ENCODE peak calls at places on chromosomes 6 and 20, in ten cellular contexts. M is cardiac fibroblast, G is testis, K is psoas muscle, Y is nephron progenitor cell, I is left ventricle myocardium inferior, Q is heart right ventricle, O is foreskin fibroblast, H is OCI-LY7, N is astrocyte of the spinal cord. D is an unnamed sample.

GRCh38 chr6:4067673-4068072 is 11.3 kb downstream of the FAM217A start:
- DNase-seq in Y (no peak), N (no peak), I (no peak), K (no peak), Q (no peak), O (no peak), G (no peak), M (no peak), H (no peak), D (no peak)

GRCh38 chr6:80179691-80180090 is 73.2 kb downstream of the BCKDHB start:
- DNase-seq in K (no peak), Y (no peak), I (no peak), O (peak), Q (no peak), H (no peak), G (no peak), N (no peak), M (no peak), D (no peak)

GRCh38 chr6:170480045-170480714 is 72.9 kb downstream of the PSMB1 start:
- DNase-seq in O (peak), Q (no peak), N (peak), K (no peak), H (no peak), G (peak), Y (no peak), M (peak), I (peak), D (no peak)

GRCh38 chr20:53693265-53693871 is 99.7 kb upstream of the ZNF217 start:
- DNase-seq in H (no peak), I (no peak), O (no peak), N (no peak), G (no peak), K (no peak), Y (no peak), Q (no peak), M (no peak), D (no peak)

GRCh38 chr20:61581825-61582188 is 329.7 kb downstream of the CDH4 start:
- DNase-seq in Y (no peak), K (no peak), N (no peak), I (no peak), Q (no peak), H (no peak), M (no peak), G (no peak), O (no peak), D (no peak)

GRCh38 chr6:122709922-122710512 is 69.5 kb upstream of the FABP7 start:
- DNase-seq in H (no peak), Q (no peak), M (no peak), G (no peak), I (no peak), N (no peak), Y (no peak), K (no peak), O (no peak), D (peak)

GRCh38 chr6:25612666-25613065 is 39.3 kb upstream of the SCGN start:
- DNase-seq in K (no peak), G (no peak), Y (no peak), N (no peak), O (no peak), Q (no peak), M (no peak), I (no peak), H (no peak), D (no peak)

GRCh38 chr6:79869184-79869583 is 78.2 kb downstream of the ELOVL4 start:
- DNase-seq in G (peak), Q (no peak), N (no peak), Y (no peak), K (no peak), O (no peak), H (no peak), M (no peak), I (no peak), D (no peak)

GRCh38 chr20:38728911-38729642 is 4.8 kb downstream of the SLC32A1 start:
- DNase-seq in O (no peak), Q (no peak), N (no peak), Y (peak), I (no peak), M (no peak), H (no peak), G (no peak), K (no peak), D (peak)

GRCh38 chr6:118277631-118278030 is 270.5 kb upstream of the PLN start:
- DNase-seq in H (no peak), Y (no peak), N (no peak), Q (no peak), M (no peak), O (no peak), I (no peak), G (no peak), K (no peak), D (no peak)

GRCh38 chr20:49983848-49984408 is 1.1 kb downstream of the SNAI1 start:
- DNase-seq in I (peak), Y (no peak), H (no peak), O (no peak), Q (peak), K (no peak), G (peak), M (peak), N (peak), D (no peak)

GRCh38 chr6:113420290-113420689 is 436.9 kb upstream of the MARCKS start:
- DNase-seq in H (no peak), I (no peak), N (no peak), G (no peak), Q (no peak), K (no peak), M (no peak), Y (no peak), O (no peak), D (no peak)

GRCh38 chr6:148379966-148380653 is 37.5 kb downstream of the SASH1 start:
- DNase-seq in M (no peak), O (no peak), Q (no peak), Y (no peak), N (peak), K (peak), G (no peak), H (no peak), I (no peak), D (no peak)

GRCh38 chr20:61980647-61981583 is 84.8 kb downstream of the TAF4 start:
- DNase-seq in Y (peak), O (peak), M (peak), I (peak), N (peak), Q (peak), G (peak), H (peak), K (no peak), D (no peak)

GRCh38 chr6:158445426-158446085 is 114.3 kb upstream of the TMEM181 start:
- DNase-seq in K (no peak), N (peak), I (no peak), Q (no peak), O (no peak), G (no peak), H (no peak), Y (no peak), M (no peak), D (no peak)

GRCh38 chr6:9140861-9141534 is 705.7 kb upstream of the SLC35B3 start:
- DNase-seq in H (no peak), Q (no peak), G (no peak), O (peak), Y (no peak), I (no peak), M (peak), K (no peak), N (peak), D (no peak)

GRCh38 chr20:45905505-45906079 is 6.4 kb downstream of the PLTP start:
- DNase-seq in G (no peak), Q (no peak), M (no peak), K (no peak), H (no peak), N (peak), O (no peak), Y (no peak), I (no peak), D (no peak)

GRCh38 chr6:100392423-100392822 is 72.3 kb downstream of the SIM1 start:
- DNase-seq in H (no peak), O (no peak), Y (no peak), M (no peak), Q (no peak), N (no peak), K (no peak), I (no peak), G (no peak), D (no peak)

GRCh38 chr6:158611600-158612041 is 32.9 kb downstream of the DYNLT1 start:
- DNase-seq in Y (no peak), N (no peak), O (no peak), K (no peak), G (peak), Q (no peak), H (no peak), I (no peak), M (no peak), D (no peak)

GRCh38 chr20:3420211-3420707 is 12.8 kb upstream of the DNAAF9 start:
- DNase-seq in N (peak), M (peak), H (no peak), O (peak), I (peak), K (peak), Q (no peak), G (peak), Y (no peak), D (peak)

GRCh38 chr6:116314878-116315277 is 35.1 kb upstream of the TSPYL1 start:
- DNase-seq in M (no peak), H (no peak), O (no peak), G (peak), Y (no peak), K (no peak), N (no peak), I (no peak), Q (no peak), D (peak)

GRCh38 chr6:66361886-66362285 is 654.9 kb upstream of the EYS start:
- DNase-seq in Q (no peak), K (peak), O (no peak), I (no peak), N (no peak), Y (no peak), G (no peak), M (no peak), H (no peak), D (no peak)

DNA sequence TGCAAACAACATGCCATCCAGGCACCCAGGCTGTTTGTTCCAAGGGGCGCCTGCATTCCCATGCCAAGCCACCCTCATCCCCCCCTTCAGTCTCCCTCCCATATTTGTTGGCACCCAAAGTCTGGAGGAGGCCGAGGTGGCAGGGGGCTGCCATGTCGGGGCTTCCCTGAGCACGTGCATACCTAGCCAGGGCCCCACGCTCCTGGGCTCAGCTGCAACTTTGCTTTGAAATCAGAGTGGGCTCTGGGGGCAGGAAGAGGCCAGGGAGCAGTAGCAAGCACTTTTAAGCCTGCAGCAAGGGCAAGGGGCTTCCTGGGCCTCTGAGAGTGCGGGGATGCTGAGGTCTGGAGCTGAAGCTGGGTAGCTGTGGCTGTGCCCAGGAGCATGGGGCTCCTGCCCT is 655.9 kb upstream of the EYS start:
- DNase-seq in Y (no peak), H (no peak), G (no peak), Q (no peak), O (no peak), K (no peak), I (no peak), M (no peak), N (no peak), D (no peak)
- TF ChIP-seq CTCF in Y (no peak), H (no peak), G (no peak), Q (no peak), O (no peak), K (no peak), I (no peak), M (no peak), N (no peak), D (no peak)

GRCh38 chr6:15502451-15503345 is 160.1 kb downstream of the DTNBP1 start:
- DNase-seq in M (peak), I (no peak), Y (no peak), Q (no peak), O (no peak), G (no peak), H (no peak), N (no peak), K (no peak), D (no peak)

GRCh38 chr6:15504581-15505350 is 158.1 kb downstream of the DTNBP1 start:
- DNase-seq in I (peak), O (peak), Y (peak), G (peak), N (peak), M (peak), Q (peak), K (peak), H (no peak), D (no peak)

GRCh38 chr6:15503346-15503680 is 159.5 kb downstream of the DTNBP1 start:
- DNase-seq in Y (no peak), G (no peak), Q (no peak), O (no peak), K (no peak), M (no peak), H (no peak), N (no peak), I (no peak), D (no peak)

GRCh38 chr6:15505463-15505918 is 157.3 kb downstream of the DTNBP1 start:
- DNase-seq in M (no peak), K (peak), Q (no peak), Y (no peak), I (no peak), H (no peak), N (no peak), G (no peak), O (no peak), D (no peak)

GRCh38 chr6:15504040-15504491 is 158.8 kb downstream of the DTNBP1 start:
- DNase-seq in N (peak), Q (peak), Y (peak), K (peak), O (no peak), I (peak), G (peak), H (no peak), M (peak), D (no peak)
- TF ChIP-seq CTCF in N (peak), Q (no peak), Y (no peak), K (peak), O (no peak), I (peak), G (no peak), H (no peak), M (peak), D (no peak)

DNA sequence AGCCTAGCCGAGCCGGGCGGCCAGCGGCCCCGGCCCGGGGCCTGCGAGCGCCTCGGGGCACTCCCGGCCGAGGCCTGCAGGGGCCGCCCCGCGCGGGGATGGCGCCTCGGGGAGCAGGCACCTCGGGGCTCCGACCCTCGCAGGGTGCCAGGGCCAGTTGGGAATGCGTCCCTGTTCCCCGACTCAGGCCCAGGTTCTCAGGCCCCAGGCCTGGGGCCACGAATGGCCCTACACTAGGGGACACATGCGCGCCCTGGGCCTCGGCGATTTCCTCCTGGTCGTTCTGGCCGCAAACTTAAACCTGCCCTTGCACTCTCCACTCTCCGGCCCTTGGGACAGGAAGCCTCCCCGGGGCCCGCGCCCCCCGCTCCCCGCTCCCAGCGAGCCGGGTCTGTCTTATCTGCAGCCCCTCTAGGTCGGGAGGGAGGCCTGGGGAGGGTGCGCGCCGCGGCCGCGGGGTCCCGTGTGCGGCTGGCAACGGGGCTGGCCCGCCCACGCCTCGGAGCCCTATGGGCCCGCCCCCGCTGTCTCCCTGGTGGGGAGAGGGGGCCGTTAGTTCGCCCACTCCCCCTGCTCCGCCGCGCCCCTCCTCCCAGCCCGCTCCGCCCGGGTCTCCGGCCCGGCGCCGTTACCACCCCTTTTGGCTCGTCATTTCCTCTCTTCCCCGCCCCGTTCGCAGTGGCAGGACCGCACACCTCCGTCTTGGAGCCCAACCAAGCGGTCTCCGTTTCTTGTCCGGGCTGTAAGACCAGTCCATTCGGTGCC is 611 bp downstream of the NFYA start:
- DNase-seq in M (peak), H (peak), K (peak), Y (peak), G (peak), Q (peak), I (peak), O (peak), N (peak), D (peak)
- TF ChIP-seq CTCF in M (peak), H (peak), K (peak), Y (peak), G (no peak), Q (peak), I (peak), O (peak), N (no peak), D (peak)

GRCh38 chr6:93282521-93283031 is 136.8 kb downstream of the EPHA7 start:
- DNase-seq in H (no peak), Q (peak), I (no peak), K (peak), Y (no peak), O (no peak), M (no peak), G (peak), N (no peak), D (no peak)

DNA sequence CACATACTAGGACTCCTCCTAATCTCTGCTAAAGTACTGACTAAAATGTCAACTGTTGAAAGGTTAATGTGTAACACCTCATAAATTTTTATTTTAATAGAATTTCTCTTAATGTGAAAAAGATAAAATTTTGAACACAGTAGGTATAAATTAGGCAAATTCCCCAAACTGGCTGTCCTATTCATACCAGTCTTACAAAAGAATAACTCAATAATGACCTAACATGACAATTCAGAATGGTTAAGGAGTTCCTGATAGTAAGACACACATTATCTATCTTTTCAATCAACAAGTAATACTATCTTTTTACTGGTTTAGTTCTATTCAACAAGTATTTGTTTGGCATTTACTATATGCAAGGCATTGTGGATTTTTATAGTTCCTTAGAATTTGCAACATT is 141.1 kb downstream of the EPHA7 start:
- DNase-seq in I (no peak), M (no peak), G (no peak), H (no peak), K (no peak), N (no peak), Y (no peak), Q (no peak), O (no peak), D (no peak)
- TF ChIP-seq CTCF in I (no peak), M (no peak), G (no peak), H (no peak), K (no peak), N (no peak), Y (no peak), Q (no peak), O (no peak), D (no peak)

DNA sequence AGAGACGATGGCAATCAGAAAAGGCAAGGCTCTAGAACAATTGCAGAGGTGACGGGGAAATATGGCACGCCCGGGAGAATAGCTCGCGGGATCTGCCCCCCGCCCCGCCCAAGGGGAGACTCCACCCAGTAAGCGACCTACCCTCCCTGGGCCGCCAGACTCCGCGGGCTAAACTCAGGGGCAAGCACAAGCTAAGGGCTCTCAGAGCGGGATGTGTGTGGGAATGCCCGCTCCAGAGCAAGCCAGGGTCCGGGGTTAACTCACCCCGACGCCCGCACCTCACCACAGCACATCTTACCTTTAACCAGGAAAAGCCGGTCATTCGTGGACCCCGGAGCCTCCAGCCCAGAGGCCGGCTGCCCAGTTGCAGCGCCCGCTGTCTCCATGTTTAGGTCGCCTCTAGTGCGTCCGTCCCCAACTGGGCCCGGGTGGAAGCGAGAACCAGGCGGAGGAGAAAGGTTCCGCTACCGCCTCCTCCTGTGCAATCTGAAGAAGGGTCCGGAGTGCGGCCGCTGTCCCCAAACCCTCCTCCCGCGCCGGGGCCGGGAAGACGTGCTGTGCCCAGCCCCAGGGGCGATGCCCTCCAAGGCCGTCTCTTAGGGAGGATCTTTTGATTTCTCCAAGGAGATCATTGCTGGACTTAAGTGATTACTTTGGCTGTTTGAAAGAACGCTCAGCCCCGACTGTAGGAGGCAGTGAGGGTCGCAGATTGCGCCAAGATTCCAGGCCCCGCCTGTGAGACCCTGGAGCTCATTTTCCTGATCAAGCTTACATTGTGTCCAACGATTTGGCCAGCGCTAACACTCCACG is at the start of gene TMEM242:
- DNase-seq in N (peak), M (peak), I (peak), K (peak), Q (peak), O (peak), H (peak), G (peak), Y (peak), D (peak)
- TF ChIP-seq CTCF in N (peak), M (peak), I (peak), K (peak), Q (peak), O (peak), H (peak), G (peak), Y (peak), D (no peak)

DNA sequence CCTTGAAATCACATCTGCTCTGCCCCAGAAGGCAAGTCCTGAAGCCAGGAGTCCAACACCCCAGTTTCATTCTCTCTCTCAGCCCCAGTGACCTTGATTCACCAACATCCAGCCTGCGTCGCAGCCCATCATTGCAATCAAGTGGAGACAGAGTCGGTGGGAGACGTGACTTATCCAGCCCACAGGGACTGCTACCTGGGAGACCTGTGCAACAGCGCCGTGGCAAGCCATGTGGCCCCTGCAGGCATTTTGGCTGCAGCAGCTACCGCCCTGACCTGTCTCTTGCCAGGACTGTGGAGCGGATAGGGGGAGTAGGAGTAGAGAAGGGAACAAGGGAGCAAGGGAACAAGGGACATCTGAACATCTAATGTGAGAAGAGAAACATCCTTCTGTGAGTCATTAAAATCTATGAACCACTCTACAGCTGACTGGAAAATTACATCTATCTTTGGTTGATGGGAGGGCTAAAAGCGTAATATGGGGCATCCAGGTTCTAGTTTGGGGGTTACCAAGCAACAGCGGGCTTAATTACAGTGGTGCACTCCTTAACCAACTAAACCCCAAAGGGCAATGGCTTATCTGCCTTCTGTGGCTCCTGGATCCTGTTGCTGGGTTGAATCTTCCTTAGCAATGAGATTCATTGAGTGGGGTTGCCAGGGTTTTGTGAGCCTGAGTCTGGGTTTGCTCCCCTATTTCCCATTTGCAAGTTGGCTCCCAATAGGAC is 2.5 kb downstream of the LY6G6D start:
- DNase-seq in O (no peak), Y (peak), K (no peak), I (no peak), Q (no peak), M (no peak), H (no peak), G (no peak), N (no peak), D (no peak)
- TF ChIP-seq CTCF in O (no peak), Y (no peak), K (no peak), I (no peak), Q (no peak), M (no peak), H (no peak), G (no peak), N (no peak), D (no peak)